ENCODE peak calls at places on chromosomes 13 and 19, in six cellular contexts. H is stimulated activated CD8-positive, alpha-beta memory T cell treated with anti-CD3 and anti-CD28 coated beads, Interleukin-7, amount 100 ng/mL, for 48 hours; F is mucosa of gallbladder; J is NCI-H2107; Y is mucosa of descending colon; D is GM23338. C is an unnamed sample.
A peak's percentile ranks its signal among the peaks of the same experiment; 100 is the strongest.

GRCh38 chr13:101690871-101691270 is 238.4 kb downstream of the ITGBL1 start:
- DNase-seq in H (no peak), F (no peak), J (no peak), Y (no peak), D (no peak), C (no peak)

GRCh38 chr19:6226012-6226411 is 53.8 kb downstream of the MLLT1 start:
- DNase-seq in H (no peak), F (no peak), J (no peak), Y (no peak), D (no peak), C (no peak)

GRCh38 chr19:56839665-56840451 is 668 bp downstream of the PEG3 start:
- DNase-seq in H (no peak), F (peak; percentile 95), J (no peak), Y (peak; percentile 61), D (no peak), C (no peak)

GRCh38 chr19:17830567-17831418 is 9.5 kb upstream of the INSL3 start:
- DNase-seq in H (peak; percentile 50), F (peak; percentile 91), J (no peak), Y (peak; percentile 89), D (peak; percentile 95), C (peak; percentile 98)

GRCh38 chr19:53980553-53981407 is 10.7 kb upstream of the CACNG6 start:
- DNase-seq in H (no peak), F (no peak), J (no peak), Y (peak; percentile 32), D (peak; percentile 98), C (peak; percentile 97)

GRCh38 chr19:35879770-35880317 is 11.5 kb downstream of the APLP1 start:
- DNase-seq in H (peak; percentile 77), F (peak; percentile 90), J (no peak), Y (peak; percentile 96), D (peak; percentile 99), C (peak; percentile 98)

GRCh38 chr19:46718157-46718933 is 1.4 kb upstream of the PRKD2 start:
- DNase-seq in H (peak; percentile 54), F (no peak), J (no peak), Y (peak; percentile 58), D (peak; percentile 73), C (peak; percentile 39)

GRCh38 chr13:94344126-94344863 is 135.2 kb downstream of the DCT start:
- DNase-seq in H (no peak), F (no peak), J (no peak), Y (no peak), D (peak; percentile 85), C (no peak)

GRCh38 chr19:15443838-15444237 is 5.9 kb downstream of the WIZ start:
- DNase-seq in H (no peak), F (no peak), J (no peak), Y (no peak), D (no peak), C (no peak)

GRCh38 chr13:24618219-24618955 is 61.8 kb upstream of the ATP12A start:
- DNase-seq in H (peak; percentile 85), F (no peak), J (no peak), Y (peak; percentile 45), D (no peak), C (no peak)

GRCh38 chr19:34588249-34588648 is 88.7 kb downstream of the SCGB2B2 start:
- DNase-seq in H (no peak), F (no peak), J (no peak), Y (no peak), D (no peak), C (no peak)